ENCODE peak calls at places on chromosomes 12 and 14, in eight cellular contexts. Y is activated T-cell treated with anti-CD3 and anti-CD28 coated beads for 1 hour, D is GM04503, C is tibial artery, L is left cardiac atrium, Q is A172, P is T follicular helper cell, B is omental fat pad. F is an unnamed sample.

GRCh38 chr12:124750149-124750656 is 113.5 kb downstream of the SCARB1 start:
- DNase-seq in C (no peak), D (no peak), L (no peak), Y (no peak), P (no peak), Q (no peak), B (no peak), F (no peak)

GRCh38 chr12:75479963-75480461 is 543 bp upstream of the GLIPR1 start:
- DNase-seq in Y (no peak), L (no peak), C (no peak), B (no peak), D (no peak), Q (peak; percentile 55), P (no peak), F (no peak)

GRCh38 chr12:22321620-22322019 is 12.9 kb downstream of the ST8SIA1 start:
- DNase-seq in C (no peak), Q (no peak), L (peak; percentile 36), P (peak; percentile 27), Y (no peak), B (no peak), D (no peak), F (no peak)

GRCh38 chr14:93173943-93174395 is 10.7 kb downstream of the MOAP1 start:
- DNase-seq in C (no peak), B (no peak), Q (peak; percentile 13), Y (no peak), P (no peak), D (no peak), L (no peak), F (no peak)

GRCh38 chr14:86087377-86087776 is 557.4 kb downstream of the FLRT2 start:
- DNase-seq in D (no peak), C (no peak), B (no peak), Y (no peak), Q (no peak), L (no peak), P (no peak), F (no peak)

GRCh38 chr12:132197581-132198281 is 53.5 kb downstream of the NOC4L start:
- DNase-seq in P (no peak), C (no peak), Q (no peak), D (no peak), Y (no peak), B (no peak), L (peak; percentile 42), F (no peak)

GRCh38 chr14:78524766-78525165 is 354.6 kb downstream of the NRXN3 start:
- DNase-seq in P (no peak), L (no peak), D (no peak), Y (no peak), B (no peak), Q (no peak), C (no peak), F (no peak)

GRCh38 chr14:32075636-32076277 is 1.3 kb upstream of the ARHGAP5 start:
- DNase-seq in D (no peak), L (peak; percentile 71), Q (peak; percentile 1), C (peak; percentile 80), P (peak; percentile 19), Y (no peak), B (no peak), F (no peak)

GRCh38 chr14:64704145-64704742 is at the start of gene PLEKHG3:
- DNase-seq in B (no peak), C (peak; percentile 92), L (peak; percentile 87), D (no peak), Q (peak; percentile 53), P (no peak), Y (no peak), F (no peak)

GRCh38 chr14:87133073-87133815 is 859.7 kb downstream of the GALC start:
- DNase-seq in B (no peak), C (no peak), P (no peak), D (no peak), Q (peak; percentile 69), L (no peak), Y (no peak), F (no peak)

GRCh38 chr12:90836689-90837088 is 118.3 kb downstream of the CCER1 start:
- DNase-seq in B (no peak), Q (no peak), L (no peak), P (no peak), D (no peak), Y (no peak), C (no peak), F (no peak)